ENCODE peak calls at places on chromosomes 13 and 19, in seven cellular contexts. U, W, P, T, O, N and F are unnamed samples.

GRCh38 chr13:56332671-56333070 is 808.0 kb upstream of the PRR20A start:
- DNase-seq in U (no peak), W (no peak), P (no peak), T (no peak), O (no peak), N (no peak), F (no peak)

GRCh38 chr13:51524312-51524711 is 60.0 kb upstream of the WDFY2 start:
- DNase-seq in U (no peak), W (no peak), P (no peak), T (no peak), O (no peak), N (no peak), F (no peak)

GRCh38 chr13:41668130-41668757 is 210.9 kb downstream of the RGCC start:
- DNase-seq in U (peak; percentile 65), W (peak; percentile 32), P (peak; percentile 31), T (no peak), O (peak; percentile 91), N (peak; percentile 20), F (peak; percentile 28)

GRCh38 chr19:38274734-38275133 is 10.4 kb downstream of the SPINT2 start:
- DNase-seq in U (no peak), W (no peak), P (no peak), T (peak; percentile 68), O (no peak), N (no peak), F (peak; percentile 53)

GRCh38 chr13:100347941-100348340 is 240.6 kb downstream of the GGACT start:
- DNase-seq in U (peak; percentile 24), W (peak; percentile 77), P (no peak), T (no peak), O (no peak), N (no peak), F (no peak)

GRCh38 chr13:28037399-28037798 is 48.9 kb upstream of the URAD start:
- DNase-seq in U (no peak), W (no peak), P (no peak), T (no peak), O (no peak), N (no peak), F (no peak)

GRCh38 chr19:50567052-50567841 is 988 bp downstream of the LRRC4B start:
- DNase-seq in U (no peak), W (no peak), P (peak; percentile 45), T (no peak), O (no peak), N (no peak), F (peak; percentile 36)

GRCh38 chr19:47663911-47664771 is 49.1 kb upstream of the EHD2 start:
- DNase-seq in U (peak; percentile 74), W (no peak), P (no peak), T (peak; percentile 82), O (peak; percentile 99), N (no peak), F (peak; percentile 78)

GRCh38 chr13:29920018-29920643 is 69.7 kb upstream of the UBL3 start:
- DNase-seq in U (no peak), W (no peak), P (no peak), T (no peak), O (no peak), N (no peak), F (no peak)

GRCh38 chr19:47445937-47446402 is 25.7 kb downstream of the SLC8A2 start:
- DNase-seq in U (no peak), W (peak; percentile 38), P (peak; percentile 76), T (peak; percentile 70), O (no peak), N (no peak), F (peak; percentile 16)